ENCODE peak calls at places on chromosomes 4 and X, in four cellular contexts. Y is K562, J is H1, N is HCT116. A is an unnamed sample. For H3K4me1, the result is how much of the 10 kb centered on the place peaks cover.

GRCh38 chr4:6278801-6279197 is 9.1 kb downstream of the WFS1 start:
- DNase-seq in Y (peak), J (no peak), N (no peak), A (peak)

GRCh38 chr4:41644288-41644914 is 104.1 kb downstream of the PHOX2B start:
- DNase-seq in N (no peak), J (peak), Y (peak), A (peak)

GRCh38 chr4:24513718-24514117 is 70.6 kb downstream of the DHX15 start:
- DNase-seq in N (no peak), Y (no peak), J (no peak), A (no peak)

GRCh38 chr4:83009529-83009928 is 1.1 kb downstream of the LIN54 start:
- DNase-seq in N (no peak), Y (no peak), J (no peak), A (no peak)

GRCh38 chrX:110086162-110086915 is 83.4 kb downstream of the TMEM164 start:
- DNase-seq in Y (no peak), N (no peak), J (no peak), A (peak)

GRCh38 chr4:81472249-81473085 is 760 bp upstream of the RASGEF1B start:
- DNase-seq in Y (peak), J (no peak), N (no peak), A (peak)

GRCh38 chr4:134313591-134313990 is 112.0 kb upstream of the PABPC4L start:
- DNase-seq in J (no peak), Y (no peak), N (no peak), A (no peak)

GRCh38 chr4:119733431-119733830 is 104.8 kb upstream of the PDE5A start:
- DNase-seq in J (no peak), N (no peak), Y (no peak), A (no peak)

GRCh38 chr4:137203601-137204000 is 328.7 kb downstream of the PCDH18 start:
- DNase-seq in J (no peak), Y (no peak), N (no peak), A (no peak)

GRCh38 chr4:121771869-121772268 is 6.9 kb upstream of the SMIM43 start:
- DNase-seq in N (no peak), J (no peak), Y (no peak), A (no peak)

GRCh38 chrX:40145001-40145631 is 47.4 kb upstream of the BCOR start:
- DNase-seq in N (no peak), J (peak), Y (no peak), A (no peak)

GRCh38 chrX:44303119-44303518 is 40.4 kb downstream of the EFHC2 start:
- DNase-seq in N (no peak), Y (no peak), J (no peak), A (no peak)

GRCh38 chr4:91935217-91935616 is 368.5 kb upstream of the GRID2 start:
- DNase-seq in N (no peak), Y (no peak), J (no peak), A (peak)

GRCh38 chr4:169107528-169107927 is 97.5 kb upstream of the CBR4 start:
- DNase-seq in J (no peak), Y (no peak), N (no peak), A (no peak)

GRCh38 chr4:80156410-80156809 is 40.9 kb upstream of the PRDM8 start:
- DNase-seq in J (no peak), N (no peak), Y (no peak), A (no peak)

GRCh38 chrX:12984629-12985303 is 9.9 kb downstream of the TMSB4X start:
- DNase-seq in N (peak), Y (peak), J (no peak), A (no peak)

GRCh38 chrX:105608745-105609144 is 213.6 kb upstream of the NRK start:
- DNase-seq in J (no peak), Y (no peak), N (no peak), A (no peak)

GRCh38 chr4:2788532-2789103 is 4.3 kb upstream of the SH3BP2 start:
- DNase-seq in J (no peak), N (no peak), Y (peak), A (no peak)

GRCh38 chr4:73883306-73883705 is 14.1 kb downstream of the CXCL1 start:
- DNase-seq in J (no peak), Y (no peak), N (no peak), A (no peak)

GRCh38 chrX:100895365-100896075 is 21.4 kb upstream of the NOX1 start:
- DNase-seq in Y (no peak), N (peak), J (peak), A (peak)

GRCh38 chrX:153626863-153627674 is 19.9 kb upstream of the DUSP9 start:
- DNase-seq in N (no peak), J (no peak), Y (peak), A (peak)

GRCh38 chrX:40209951-40210617 is 112.3 kb upstream of the BCOR start:
- DNase-seq in Y (no peak), N (no peak), J (no peak), A (peak)

GRCh38 chr4:7786517-7786916 is 153.1 kb downstream of the AFAP1 start:
- DNase-seq in J (no peak), Y (no peak), N (no peak), A (no peak)

GRCh38 chr4:2792396-2792710 is 532 bp upstream of the SH3BP2 start:
- DNase-seq in J (no peak), Y (no peak), N (no peak), A (no peak)

GRCh38 chrX:69538321-69538876 is 34.3 kb downstream of the NALF2 start:
- DNase-seq in N (peak), J (peak), Y (peak), A (peak)

GRCh38 chrX:11836284-11836683 is 78.2 kb downstream of the MSL3 start:
- DNase-seq in J (no peak), N (no peak), Y (no peak), A (no peak)

GRCh38 chrX:2962346-2962745 is 33.2 kb upstream of the ARSD start:
- DNase-seq in N (no peak), Y (no peak), J (no peak), A (peak)

GRCh38 chr4:162682651-162683050 is 484.0 kb downstream of the NAF1 start:
- DNase-seq in Y (no peak), J (no peak), N (no peak), A (no peak)

GRCh38 chrX:96591418-96591817 is 93.2 kb upstream of the DIAPH2 start:
- DNase-seq in J (no peak), Y (no peak), N (no peak), A (no peak)

DNA sequence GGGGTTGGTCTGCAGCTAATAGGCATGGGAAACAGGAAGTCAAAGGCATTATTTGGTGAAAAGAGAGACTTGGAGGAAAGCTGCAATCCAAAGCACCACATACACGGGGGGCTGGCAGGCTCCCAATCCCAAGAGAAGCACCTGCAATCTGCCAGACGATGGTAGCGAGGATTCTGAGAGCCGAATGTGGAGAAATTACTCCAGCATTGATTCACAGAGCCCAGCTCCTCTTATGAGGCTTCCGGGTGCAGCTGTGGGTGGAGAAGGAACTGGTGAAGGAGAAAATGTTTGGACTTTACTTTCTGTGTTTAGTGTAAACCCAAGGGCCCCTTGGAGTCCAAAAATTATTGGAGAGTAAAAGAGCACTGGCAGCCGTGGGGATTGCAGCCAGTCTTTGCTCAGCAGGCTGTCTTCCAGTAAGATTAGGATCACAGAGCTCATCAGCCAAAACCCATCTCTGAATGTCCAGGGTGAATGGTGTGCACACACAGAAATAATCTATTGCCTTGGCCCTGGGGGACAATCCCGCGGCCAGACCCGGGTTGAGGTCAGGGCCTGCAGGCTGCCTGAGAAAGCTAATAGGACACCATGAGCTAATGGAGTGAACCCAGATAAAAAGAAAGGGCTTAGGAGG is 197.6 kb downstream of the KIT start:
- DNase-seq in J (no peak), Y (no peak), N (no peak), A (no peak)
- TF ChIP-seq FOSL1 in J (no peak), Y (no peak), N (no peak), A (no peak)

DNA sequence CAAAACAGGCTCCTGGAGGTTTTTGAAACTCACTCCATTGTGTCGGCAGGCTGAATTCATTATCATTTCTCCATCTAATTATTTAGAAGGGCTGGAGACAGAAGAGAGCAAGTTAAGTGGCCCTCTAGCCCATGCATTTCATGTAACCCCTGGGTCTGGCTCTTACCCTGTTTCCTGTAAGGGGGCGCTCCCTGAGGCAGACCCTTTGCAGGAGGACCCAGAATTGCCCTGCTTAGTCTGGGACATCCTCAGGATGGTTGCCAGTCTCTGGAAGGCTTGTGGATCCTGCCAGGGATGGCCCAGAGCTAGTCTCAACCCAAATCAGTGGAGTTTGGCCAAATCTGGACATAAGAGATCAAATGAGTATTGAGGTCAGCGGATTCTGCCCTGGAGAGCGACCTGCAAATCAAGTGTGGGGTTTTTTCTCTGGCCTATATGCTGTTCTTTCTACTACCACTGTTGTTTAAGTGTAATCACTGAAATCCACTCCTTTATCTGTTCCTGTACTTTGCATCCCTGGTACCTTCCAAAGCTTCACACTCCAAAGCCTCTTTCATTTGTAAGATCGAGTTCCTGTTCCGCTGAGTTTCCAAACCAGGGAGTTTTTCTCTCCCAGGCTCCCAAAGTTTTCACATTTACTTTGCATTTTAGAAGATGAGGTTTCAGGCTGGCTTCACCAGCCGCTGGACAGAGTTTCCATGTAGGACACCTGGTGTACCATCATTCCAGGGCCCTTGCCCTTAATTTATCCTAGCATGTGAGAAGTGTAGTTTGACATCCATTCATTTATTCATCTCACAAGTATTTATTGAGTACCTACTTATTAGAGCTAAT is 6.3 kb downstream of the KLF3 start:
- DNase-seq in N (no peak), Y (no peak), J (no peak), A (no peak)
- H3K4me1 ChIP-seq in N (half or more), Y (under half), J (under half), A (half or more)

DNA sequence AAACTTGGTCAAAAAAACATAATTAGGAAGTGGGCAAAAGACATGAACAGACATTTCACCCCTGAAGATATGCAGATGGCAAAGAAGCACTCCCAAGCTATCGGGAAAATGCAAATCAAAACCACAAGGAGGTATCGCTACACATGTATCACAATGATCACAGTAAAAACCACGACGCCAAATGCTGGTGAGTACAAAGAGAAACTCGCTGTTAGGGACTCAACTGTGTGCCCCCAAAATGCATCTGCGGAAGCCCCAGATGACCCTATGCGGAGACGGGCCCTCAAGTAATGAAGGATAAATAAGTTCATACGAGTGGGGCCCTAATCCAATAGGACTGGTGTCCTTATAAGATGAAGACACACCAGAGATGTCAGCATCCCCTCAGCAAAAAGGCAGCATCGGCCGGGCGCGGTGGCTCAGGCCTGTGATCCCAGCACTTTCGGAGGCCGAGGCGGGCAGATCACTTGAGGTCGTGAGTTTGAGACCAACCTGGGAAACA is 10.2 kb downstream of the GAK start:
- DNase-seq in J (no peak), Y (no peak), N (no peak), A (no peak)
- TF ChIP-seq FOSL1 in J (no peak), Y (no peak), N (no peak), A (no peak)

GRCh38 chr4:143362392-143363046 is 25.8 kb downstream of the GAB1 start:
- DNase-seq in J (no peak), N (no peak), Y (no peak), A (no peak)

GRCh38 chr4:143360838-143361237 is 24.2 kb downstream of the GAB1 start:
- DNase-seq in N (no peak), Y (no peak), J (no peak), A (no peak)

GRCh38 chr4:143367863-143368262 is 31.2 kb downstream of the GAB1 start:
- DNase-seq in Y (no peak), N (no peak), J (no peak), A (no peak)

GRCh38 chr4:143363332-143363731 is 26.7 kb downstream of the GAB1 start:
- DNase-seq in J (no peak), Y (no peak), N (no peak), A (no peak)

DNA sequence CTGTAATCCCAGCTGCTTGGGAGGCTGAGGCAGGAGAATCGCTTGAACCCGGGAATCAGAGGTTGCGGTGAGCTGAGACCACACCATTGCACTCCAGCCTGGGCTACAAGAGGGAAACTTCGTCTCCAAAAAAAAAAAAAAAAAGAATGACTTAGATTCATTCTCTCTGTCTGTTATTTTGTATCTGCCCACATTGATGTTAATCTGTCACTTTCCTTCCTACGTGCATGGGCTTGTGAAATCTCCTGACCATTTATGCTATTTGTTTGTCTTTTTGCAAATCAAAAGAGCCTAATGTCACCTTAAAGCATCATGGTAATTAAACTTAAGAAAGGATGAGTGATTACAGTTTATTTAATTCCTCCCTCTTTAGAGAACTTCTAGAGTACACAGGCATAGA is 27.4 kb downstream of the GAB1 start:
- DNase-seq in Y (no peak), N (no peak), J (no peak), A (no peak)
- H3K4me1 ChIP-seq in Y (under half), N (under half), J (under half), A (under half)

GRCh38 chr4:176470671-176471070 is 150.9 kb downstream of the SPCS3 start:
- DNase-seq in N (no peak), Y (no peak), J (no peak), A (no peak)
- TF ChIP-seq FOSL1 in N (no peak), Y (no peak), J (no peak), A (no peak)

GRCh38 chr4:25857851-25858400 is 4.9 kb downstream of the SEL1L3 start:
- DNase-seq in N (no peak), Y (no peak), J (no peak), A (no peak)
- H3K4me1 ChIP-seq in N (under half), Y (under half), J (under half), A (under half)

GRCh38 chr4:185469539-185470154 is 1.9 kb downstream of the CCDC110 start:
- DNase-seq in Y (no peak), J (peak), N (no peak), A (no peak)
- TF ChIP-seq FOSL1 in Y (no peak), J (no peak), N (no peak), A (no peak)

DNA sequence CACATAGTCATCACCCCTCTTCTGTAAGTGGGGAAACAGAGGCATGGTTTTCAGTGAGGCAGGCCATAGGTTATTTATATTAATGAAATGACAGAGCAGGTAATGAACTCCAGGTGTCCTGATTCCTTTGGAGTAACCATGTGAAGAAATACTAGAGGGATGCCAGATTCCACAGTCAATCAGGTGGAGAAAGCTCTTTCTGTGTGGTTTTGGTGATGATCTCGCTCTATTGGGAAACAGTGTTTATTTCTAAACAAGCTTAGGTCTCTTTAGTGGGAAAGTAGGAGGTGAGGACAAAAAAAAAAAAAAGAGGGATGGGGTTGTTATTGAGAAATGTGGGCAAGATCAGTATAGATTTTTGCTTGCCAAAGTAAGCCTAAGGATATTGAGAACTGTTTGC is 12.2 kb downstream of the DOCK11 start:
- DNase-seq in Y (no peak), N (no peak), J (no peak), A (no peak)
- H3K4me1 ChIP-seq in Y (under half), N (under half), J (under half), A (under half)

A was measured in HepG2.